ENCODE peak calls at places on chromosome 22, in seven cellular contexts. L, M, I, D, G, O and W are unnamed samples.
A peak's percentile ranks its signal among the peaks of the same experiment; 100 is the strongest.

GRCh38 chr22:50691521-50691920 is 18.9 kb downstream of the SHANK3 start:
- DNase-seq in I (no peak), G (peak; percentile 9), M (peak; percentile 56), D (peak; percentile 62), L (peak; percentile 46), O (no peak), W (no peak)

GRCh38 chr22:42734406-42734805 is 13.7 kb upstream of the A4GALT start:
- DNase-seq in I (no peak), O (no peak), M (no peak), L (no peak), D (no peak), G (no peak), W (no peak)

GRCh38 chr22:49648053-49648452 is 179.6 kb downstream of the BRD1 start:
- DNase-seq in I (no peak), D (no peak), G (no peak), O (no peak), M (no peak), L (no peak), W (no peak)

GRCh38 chr22:43060213-43060612 is 29.0 kb downstream of the TTLL1 start:
- DNase-seq in O (peak; percentile 22), L (peak; percentile 71), I (no peak), D (peak; percentile 42), M (peak; percentile 19), G (no peak), W (peak; percentile 22)

GRCh38 chr22:43164636-43165035 is 13.3 kb downstream of the TSPO start:
- DNase-seq in O (no peak), L (no peak), M (peak; percentile 19), I (no peak), D (no peak), G (no peak), W (no peak)

GRCh38 chr22:30287626-30288413 is 1.5 kb downstream of the CASTOR1 start:
- DNase-seq in I (peak; percentile 82), O (peak; percentile 86), L (peak; percentile 79), G (peak; percentile 68), M (peak; percentile 91), D (peak; percentile 81), W (peak; percentile 92)

GRCh38 chr22:20583471-20583922 is 76.1 kb downstream of the MED15 start:
- DNase-seq in L (no peak), M (peak; percentile 27), G (no peak), O (no peak), I (no peak), D (peak; percentile 19), W (no peak)

GRCh38 chr22:26182723-26183122 is 13.5 kb downstream of the SEZ6L start:
- DNase-seq in L (no peak), G (no peak), D (no peak), O (no peak), M (no peak), I (no peak), W (no peak)

GRCh38 chr22:29116397-29117123 is 43.7 kb downstream of the KREMEN1 start:
- DNase-seq in G (no peak), D (no peak), M (no peak), O (no peak), I (no peak), L (no peak), W (no peak)

GRCh38 chr22:38756631-38757463 is 1.0 kb upstream of the SUN2 start:
- DNase-seq in O (no peak), M (peak; percentile 12), G (no peak), I (no peak), D (no peak), L (no peak), W (no peak)

GRCh38 chr22:27154717-27155116 is 497.3 kb downstream of the MIAT start:
- DNase-seq in I (no peak), D (no peak), O (no peak), G (no peak), M (no peak), L (no peak), W (no peak)

GRCh38 chr22:39353346-39353745 is 3.6 kb downstream of the SYNGR1 start:
- DNase-seq in L (no peak), M (peak; percentile 36), G (no peak), I (no peak), O (no peak), D (no peak), W (peak; percentile 41)

GRCh38 chr22:46041642-46042041 is 64.7 kb upstream of the WNT7B start:
- DNase-seq in I (no peak), D (no peak), O (no peak), M (no peak), G (no peak), L (no peak), W (no peak)

GRCh38 chr22:20781272-20781990 is 7.5 kb downstream of the SERPIND1 start:
- DNase-seq in O (no peak), L (no peak), G (no peak), I (no peak), M (peak; percentile 38), D (peak; percentile 63), W (no peak)

GRCh38 chr22:42648368-42649260 is 578 bp downstream of the CYB5R3 start:
- DNase-seq in L (no peak), O (peak; percentile 9), M (peak; percentile 80), G (no peak), D (peak; percentile 37), I (no peak), W (no peak)

GRCh38 chr22:21568207-21569075 is 927 bp downstream of the UBE2L3 start:
- DNase-seq in L (peak; percentile 41), O (peak; percentile 13), I (no peak), D (no peak), G (no peak), M (peak; percentile 74), W (peak; percentile 32)

GRCh38 chr22:27269751-27270586 is 531.6 kb downstream of the MN1 start:
- DNase-seq in G (no peak), I (no peak), D (no peak), L (no peak), M (no peak), O (no peak), W (no peak)

GRCh38 chr22:39205344-39206021 is 39.3 kb downstream of the PDGFB start:
- DNase-seq in I (no peak), O (peak; percentile 14), M (peak; percentile 81), D (peak; percentile 82), G (no peak), L (no peak), W (peak; percentile 82)

GRCh38 chr22:36009085-36009484 is 19.5 kb downstream of the RBFOX2 start:
- DNase-seq in D (no peak), O (no peak), I (no peak), L (no peak), M (peak; percentile 83), G (no peak), W (peak; percentile 48)

GRCh38 chr22:29124777-29125506 is 52.1 kb downstream of the KREMEN1 start:
- DNase-seq in I (no peak), M (no peak), L (no peak), O (no peak), D (no peak), G (no peak), W (no peak)

GRCh38 chr22:27207907-27208306 is 550.5 kb downstream of the MIAT start:
- DNase-seq in D (no peak), G (no peak), I (no peak), L (no peak), O (no peak), M (peak; percentile 94), W (peak; percentile 81)

GRCh38 chr22:38843716-38844660 is at the start of gene NPTXR:
- DNase-seq in O (peak; percentile 27), M (peak; percentile 82), D (peak; percentile 42), G (no peak), L (peak; percentile 68), I (no peak), W (peak; percentile 65)

GRCh38 chr22:41746563-41747400 is 47.5 kb downstream of the MEI1 start:
- DNase-seq in O (peak; percentile 35), I (no peak), M (peak; percentile 93), G (peak; percentile 70), L (peak; percentile 70), D (peak; percentile 85), W (peak; percentile 90)

GRCh38 chr22:27405672-27406388 is 395.7 kb downstream of the MN1 start:
- DNase-seq in I (no peak), L (peak; percentile 73), O (no peak), G (no peak), D (peak; percentile 68), M (peak; percentile 74), W (peak; percentile 81)